ENCODE peak calls at places on chromosomes 12 and 14, in ten cellular contexts. S is heart left ventricle; K is CD8-positive, alpha-beta T cell; M is right lobe of liver; L is cardiac muscle cell; E is astrocyte of the cerebellum; N is lower lobe of right lung; W is endodermal cell; J is fibroblast of mammary gland; F is PC-3. X is an unnamed sample.

GRCh38 chr12:51177897-51178296 is 5.0 kb upstream of the TFCP2 start:
- DNase-seq in S (no peak), K (no peak), M (no peak), L (no peak), E (no peak), N (no peak), W (no peak), J (no peak), F (no peak), X (no peak)

GRCh38 chr12:121124402-121125109 is 8.1 kb upstream of the P2RX7 start:
- DNase-seq in S (peak), K (no peak), M (no peak), L (no peak), E (peak), N (no peak), W (peak), J (peak), F (peak), X (peak)

GRCh38 chr12:89348894-89349669 is 3.2 kb downstream of the DUSP6 start:
- DNase-seq in S (no peak), K (no peak), M (no peak), L (no peak), E (no peak), N (no peak), W (no peak), J (no peak), F (no peak), X (no peak)

GRCh38 chr12:450438-450837 is 9.3 kb upstream of the B4GALNT3 start:
- DNase-seq in S (no peak), K (no peak), M (no peak), L (peak), E (no peak), N (no peak), W (no peak), J (no peak), F (no peak), X (no peak)

GRCh38 chr12:24661657-24662096 is 287.2 kb downstream of the BCAT1 start:
- DNase-seq in S (peak), K (no peak), M (peak), L (no peak), E (peak), N (peak), W (no peak), J (peak), F (no peak), X (no peak)

GRCh38 chr12:27303139-27304111 is 29.2 kb upstream of the BMAL2 start:
- DNase-seq in S (no peak), K (no peak), M (no peak), L (no peak), E (no peak), N (no peak), W (no peak), J (no peak), F (peak), X (peak)

GRCh38 chr14:69812725-69813124 is 15.7 kb upstream of the SLC10A1 start:
- DNase-seq in S (no peak), K (no peak), M (no peak), L (no peak), E (no peak), N (no peak), W (no peak), J (no peak), F (peak), X (peak)

GRCh38 chr14:97328743-97329142 is 531.6 kb downstream of the VRK1 start:
- DNase-seq in S (no peak), K (no peak), M (no peak), L (no peak), E (no peak), N (no peak), W (no peak), J (no peak), F (no peak), X (no peak)

GRCh38 chr14:56273949-56274348 is 155.7 kb downstream of the PELI2 start:
- DNase-seq in S (no peak), K (no peak), M (no peak), L (no peak), E (no peak), N (no peak), W (no peak), J (no peak), F (no peak), X (no peak)

GRCh38 chr14:91412939-91413338 is 4.7 kb downstream of the CCDC88C start:
- DNase-seq in S (no peak), K (no peak), M (no peak), L (no peak), E (no peak), N (no peak), W (no peak), J (no peak), F (no peak), X (peak)

GRCh38 chr12:55670213-55670730 is 33.6 kb downstream of the OR10P1 start:
- DNase-seq in S (no peak), K (no peak), M (no peak), L (no peak), E (no peak), N (no peak), W (peak), J (no peak), F (no peak), X (no peak)

GRCh38 chr14:104436047-104436531 is 143.5 kb upstream of the C14orf180 start:
- DNase-seq in S (peak), K (no peak), M (peak), L (peak), E (peak), N (peak), W (peak), J (peak), F (no peak), X (no peak)

GRCh38 chr14:104435147-104436046 is 144.2 kb upstream of the C14orf180 start:
- DNase-seq in S (no peak), K (no peak), M (peak), L (no peak), E (no peak), N (peak), W (no peak), J (no peak), F (no peak), X (no peak)

GRCh38 chr14:104437703-104438102 is 141.9 kb upstream of the C14orf180 start:
- DNase-seq in S (no peak), K (no peak), M (no peak), L (no peak), E (no peak), N (no peak), W (peak), J (no peak), F (no peak), X (no peak)

GRCh38 chr14:104438166-104438887 is 141.2 kb upstream of the C14orf180 start:
- DNase-seq in S (no peak), K (no peak), M (no peak), L (no peak), E (no peak), N (peak), W (peak), J (no peak), F (no peak), X (no peak)

GRCh38 chr14:104436741-104437701 is 142.5 kb upstream of the C14orf180 start:
- DNase-seq in S (peak), K (no peak), M (no peak), L (no peak), E (no peak), N (peak), W (peak), J (no peak), F (no peak), X (no peak)
- H3K4me3 ChIP-seq in S (no peak), K (no peak), M (no peak), L (no peak), E (no peak), N (peak), W (no peak), J (no peak), F (no peak), X (no peak)

GRCh38 chr14:60164404-60164716 is 838 bp downstream of the DHRS7 start:
- DNase-seq in S (no peak), K (no peak), M (no peak), L (no peak), E (no peak), N (no peak), W (no peak), J (no peak), F (no peak), X (peak)

GRCh38 chr14:60166144-60166543 is 946 bp upstream of the DHRS7 start:
- DNase-seq in S (no peak), K (no peak), M (no peak), L (no peak), E (no peak), N (no peak), W (no peak), J (no peak), F (no peak), X (no peak)

GRCh38 chr14:60165547-60165876 is 314 bp upstream of the DHRS7 start:
- DNase-seq in S (no peak), K (no peak), M (no peak), L (no peak), E (no peak), N (no peak), W (no peak), J (no peak), F (no peak), X (no peak)

GRCh38 chr14:60163741-60164140 is 1.5 kb downstream of the DHRS7 start:
- DNase-seq in S (no peak), K (no peak), M (no peak), L (no peak), E (no peak), N (no peak), W (no peak), J (no peak), F (no peak), X (no peak)

GRCh38 chr14:60164717-60165546 is at the start of gene DHRS7:
- DNase-seq in S (peak), K (peak), M (peak), L (peak), E (peak), N (peak), W (peak), J (peak), F (peak), X (peak)
- TF ChIP-seq CTCF in S (peak), K (no peak), M (peak), L (peak), E (no peak), N (peak), W (peak), J (peak), F (peak), X (peak)

DNA sequence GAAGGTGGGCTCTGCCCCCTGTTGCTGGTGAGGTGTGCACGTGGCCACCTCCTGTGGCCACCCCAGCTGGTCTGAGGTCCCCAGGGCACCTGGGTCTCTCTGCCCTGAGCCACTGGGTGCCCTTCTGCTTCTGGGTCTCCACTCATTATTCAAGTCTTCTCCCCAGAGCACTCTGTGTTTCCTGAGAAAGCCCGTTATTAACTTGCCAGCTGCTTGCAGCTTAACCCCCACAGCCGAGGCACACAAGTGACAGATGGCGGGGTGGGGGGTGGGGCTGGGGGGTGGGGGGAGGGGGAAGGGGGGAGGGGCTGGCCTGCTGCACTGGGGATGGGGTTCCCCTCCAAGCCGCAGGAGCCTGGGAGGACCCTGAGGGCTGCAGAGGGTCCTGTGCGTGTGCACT is 40.5 kb downstream of the FBRSL1 start:
- DNase-seq in S (no peak), K (no peak), M (no peak), L (no peak), E (no peak), N (no peak), W (no peak), J (no peak), F (no peak), X (no peak)
- H3K4me3 ChIP-seq in S (no peak), K (no peak), M (no peak), L (no peak), E (no peak), N (no peak), W (no peak), J (no peak), F (no peak), X (no peak)

DNA sequence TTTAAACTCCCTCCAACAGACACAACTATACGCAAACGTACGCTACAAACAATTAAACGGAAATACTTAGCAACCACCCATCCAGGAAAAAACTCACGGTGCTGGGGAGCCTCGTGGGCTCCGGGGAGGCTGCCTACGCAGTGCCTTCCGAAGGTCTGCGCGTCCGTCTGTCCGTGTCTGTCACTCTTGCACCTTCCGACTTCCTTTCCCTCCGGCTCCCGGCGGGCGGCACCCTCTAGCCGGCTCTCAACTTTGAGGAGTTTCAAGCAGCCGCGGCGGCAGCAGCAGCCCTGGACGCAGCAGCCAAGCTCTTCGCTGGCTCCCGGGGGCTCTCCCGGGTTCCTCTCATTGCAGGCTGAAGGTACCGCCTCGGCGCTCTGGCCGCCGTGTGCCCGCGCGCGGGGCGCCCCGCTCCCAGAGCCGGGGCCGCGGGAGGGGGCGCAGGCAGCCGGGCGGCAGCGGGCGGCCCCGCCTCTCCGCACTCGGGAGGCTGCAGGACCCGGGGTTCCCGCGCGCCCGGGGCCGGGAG is at the start of gene PCED1B:
- DNase-seq in S (peak), K (peak), M (peak), L (peak), E (no peak), N (peak), W (peak), J (peak), F (peak), X (peak)
- TF ChIP-seq CTCF in S (peak), K (no peak), M (peak), L (peak), E (peak), N (peak), W (peak), J (peak), F (peak), X (peak)

GRCh38 chr12:81255947-81256346 is 178.1 kb downstream of the ACSS3 start:
- DNase-seq in S (no peak), K (no peak), M (no peak), L (no peak), E (no peak), N (no peak), W (peak), J (no peak), F (no peak), X (no peak)

GRCh38 chr12:81263072-81263471 is 185.2 kb downstream of the ACSS3 start:
- DNase-seq in S (no peak), K (no peak), M (no peak), L (no peak), E (no peak), N (no peak), W (no peak), J (no peak), F (no peak), X (no peak)

GRCh38 chr12:81257952-81258551 is 180.2 kb downstream of the ACSS3 start:
- DNase-seq in S (no peak), K (no peak), M (no peak), L (peak), E (peak), N (no peak), W (no peak), J (peak), F (peak), X (peak)

GRCh38 chr12:81259360-81259759 is 181.5 kb downstream of the ACSS3 start:
- DNase-seq in S (no peak), K (no peak), M (no peak), L (no peak), E (no peak), N (no peak), W (no peak), J (no peak), F (no peak), X (no peak)

DNA sequence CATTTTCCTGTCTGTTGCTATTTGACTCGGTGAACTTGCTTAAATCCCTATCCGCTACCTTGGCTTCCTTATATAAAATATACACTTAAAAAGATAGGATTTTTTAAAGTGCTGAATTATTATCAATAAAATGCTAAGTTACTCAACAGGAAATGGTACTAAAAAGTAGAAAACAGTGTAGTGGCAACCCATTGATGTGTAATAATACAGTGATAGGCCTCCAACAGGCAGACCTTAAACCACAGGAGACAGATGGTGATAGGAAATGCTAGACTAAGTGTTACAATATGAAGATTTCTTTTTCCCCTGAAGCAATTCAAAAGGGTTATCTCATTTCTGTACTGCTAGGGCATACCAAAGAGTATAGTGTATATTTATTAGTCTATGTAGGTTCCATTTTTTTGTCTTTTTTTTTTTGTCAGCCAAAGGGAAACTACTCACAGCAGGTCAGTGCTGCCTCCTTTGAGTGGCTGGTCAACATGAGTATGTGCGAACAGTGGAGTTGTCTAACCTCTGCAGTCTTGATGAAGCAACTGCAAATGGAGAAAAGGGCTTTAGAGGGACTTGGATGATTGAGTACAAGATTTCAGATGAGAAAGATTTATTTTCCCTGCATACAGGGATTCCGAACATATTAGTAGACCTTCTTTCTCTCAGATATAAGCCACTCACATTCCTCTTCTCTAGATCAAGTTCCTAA is 183.8 kb downstream of the ACSS3 start:
- DNase-seq in S (no peak), K (no peak), M (no peak), L (no peak), E (no peak), N (no peak), W (peak), J (no peak), F (no peak), X (no peak)
- H3K4me3 ChIP-seq in S (no peak), K (no peak), M (no peak), L (no peak), E (no peak), N (no peak), W (no peak), J (no peak), F (no peak), X (no peak)

GRCh38 chr14:52013984-52014600 is 24.7 kb downstream of the RTRAF start:
- DNase-seq in S (no peak), K (no peak), M (no peak), L (peak), E (no peak), N (no peak), W (peak), J (no peak), F (peak), X (no peak)
- TF ChIP-seq CTCF in S (peak), K (no peak), M (no peak), L (peak), E (no peak), N (no peak), W (peak), J (peak), F (peak), X (peak)

GRCh38 chr12:6786416-6787094 is 2.8 kb upstream of the CD4 start:
- DNase-seq in S (no peak), K (no peak), M (no peak), L (no peak), E (no peak), N (no peak), W (peak), J (no peak), F (no peak), X (no peak)

GRCh38 chr12:6782903-6783571 is 6.3 kb upstream of the CD4 start:
- DNase-seq in S (no peak), K (no peak), M (no peak), L (peak), E (no peak), N (no peak), W (peak), J (no peak), F (no peak), X (no peak)

GRCh38 chr12:6784292-6784691 is 5.0 kb upstream of the CD4 start:
- DNase-seq in S (no peak), K (no peak), M (no peak), L (no peak), E (no peak), N (no peak), W (peak), J (no peak), F (no peak), X (no peak)

GRCh38 chr12:6782119-6782518 is 7.2 kb upstream of the CD4 start:
- DNase-seq in S (peak), K (no peak), M (no peak), L (no peak), E (no peak), N (no peak), W (no peak), J (no peak), F (no peak), X (no peak)

GRCh38 chr12:6783828-6784227 is 5.5 kb upstream of the CD4 start:
- DNase-seq in S (no peak), K (no peak), M (no peak), L (no peak), E (no peak), N (no peak), W (peak), J (no peak), F (no peak), X (no peak)
- H3K4me3 ChIP-seq in S (no peak), K (no peak), M (no peak), L (no peak), E (no peak), N (no peak), W (no peak), J (no peak), F (no peak), X (no peak)

GRCh38 chr14:37669242-37669641 is 73.8 kb downstream of the TTC6 start:
- DNase-seq in S (no peak), K (no peak), M (no peak), L (no peak), E (no peak), N (no peak), W (no peak), J (no peak), F (peak), X (no peak)
- TF ChIP-seq CTCF in S (no peak), K (no peak), M (no peak), L (no peak), E (no peak), N (no peak), W (no peak), J (no peak), F (no peak), X (no peak)

X was measured in LNCaP clone FGC.